ENCODE peak calls at places on chromosomes 2 and 18, in nine cellular contexts. O is T-helper 1 cell, F is frontal cortex, U is epithelial cell of esophagus, X is testis, V is EL, P is GM10248, Y is sciatic nerve, H is C1 segment of cervical spinal cord. E is an unnamed sample.
A peak's percentile ranks its signal among the peaks of the same experiment; 100 is the strongest.

GRCh38 chr2:230485801-230486341 is 69.9 kb downstream of the SP100 start:
- DNase-seq in O (no peak), H (no peak), X (no peak), V (no peak), F (no peak), Y (no peak), P (no peak), U (no peak), E (no peak)

GRCh38 chr18:9708057-9708881 is at the start of gene RAB31:
- DNase-seq in H (peak; percentile 75), X (peak; percentile 78), U (peak; percentile 67), V (peak; percentile 85), O (no peak), P (peak; percentile 70), F (peak; percentile 91), Y (peak; percentile 86), E (peak; percentile 43)

GRCh38 chr18:50051288-50051687 is 143.7 kb downstream of the MYO5B start:
- DNase-seq in U (peak; percentile 57), Y (no peak), F (no peak), P (no peak), H (no peak), O (no peak), V (peak; percentile 1), X (no peak), E (no peak)

GRCh38 chr18:44093253-44093652 is 587.4 kb upstream of the SETBP1 start:
- DNase-seq in U (no peak), O (no peak), Y (no peak), X (no peak), F (no peak), V (no peak), P (no peak), H (no peak), E (no peak)

GRCh38 chr2:28904295-28904694 is 9.8 kb downstream of the WDR43 start:
- DNase-seq in H (no peak), X (no peak), V (peak; percentile 71), U (peak; percentile 62), F (no peak), Y (no peak), P (no peak), O (no peak), E (no peak)

GRCh38 chr2:159715451-159715850 is 3.1 kb downstream of the MARCHF7 start:
- DNase-seq in V (no peak), X (no peak), H (no peak), F (no peak), U (peak; percentile 86), P (no peak), O (no peak), Y (no peak), E (no peak)

GRCh38 chr2:182733572-182733971 is 17.5 kb downstream of the DNAJC10 start:
- DNase-seq in X (no peak), O (no peak), H (no peak), Y (no peak), P (no peak), U (no peak), V (no peak), F (no peak), E (no peak)

GRCh38 chr18:13608791-13609552 is 117.4 kb downstream of the FAM210A start:
- DNase-seq in Y (no peak), H (no peak), P (no peak), V (no peak), U (no peak), X (peak; percentile 8), O (peak; percentile 22), F (no peak), E (no peak)

GRCh38 chr2:182133195-182133891 is 147.7 kb downstream of the PPP1R1C start:
- DNase-seq in P (no peak), Y (no peak), H (no peak), X (no peak), O (no peak), F (no peak), V (peak; percentile 54), U (peak; percentile 40), E (no peak)

GRCh38 chr2:32363588-32363987 is 6.8 kb downstream of the BIRC6 start:
- DNase-seq in O (no peak), P (peak; percentile 48), V (no peak), H (no peak), U (no peak), F (no peak), X (no peak), Y (no peak), E (no peak)

GRCh38 chr2:146870691-146871090 is 974.1 kb upstream of the ACVR2A start:
- DNase-seq in F (no peak), P (no peak), U (peak; percentile 30), Y (no peak), O (no peak), X (no peak), V (no peak), H (no peak), E (no peak)

GRCh38 chr18:37144921-37145320 is 316.0 kb downstream of the KIAA1328 start:
- DNase-seq in F (no peak), X (no peak), Y (no peak), P (no peak), H (no peak), U (peak; percentile 80), O (no peak), V (no peak), E (no peak)

GRCh38 chr18:61628085-61628484 is 264.7 kb downstream of the RNF152 start:
- DNase-seq in F (no peak), O (no peak), V (peak; percentile 55), X (no peak), P (no peak), Y (no peak), H (no peak), U (peak; percentile 72), E (no peak)

GRCh38 chr2:119064567-119064966 is 94.0 kb downstream of the C1QL2 start:
- DNase-seq in P (no peak), U (no peak), X (no peak), Y (no peak), H (no peak), O (no peak), F (no peak), V (no peak), E (no peak)

GRCh38 chr2:236714061-236714460 is 144.4 kb downstream of the ACKR3 start:
- DNase-seq in Y (no peak), H (no peak), V (no peak), P (no peak), X (no peak), F (no peak), U (no peak), O (no peak), E (no peak)

GRCh38 chr18:79806976-79807841 is 9.5 kb downstream of the KCNG2 start:
- DNase-seq in O (no peak), V (no peak), X (no peak), U (no peak), F (no peak), H (no peak), Y (no peak), P (no peak), E (no peak)

GRCh38 chr2:99066075-99066557 is 75.4 kb upstream of the C2orf15 start:
- DNase-seq in U (peak; percentile 70), X (no peak), O (no peak), V (peak; percentile 45), P (peak; percentile 38), Y (no peak), F (no peak), H (no peak), E (no peak)

GRCh38 chr2:10507106-10507505 is 59.0 kb upstream of the ODC1 start:
- DNase-seq in F (no peak), O (no peak), X (no peak), Y (peak; percentile 27), P (no peak), V (no peak), H (no peak), U (no peak), E (no peak)